ENCODE peak calls at places on chromosomes 1 and 21, in eight cellular contexts. C is PC-9; S is fibroblast of the aortic adventitia; T is omental fat pad; O is epithelial cell of esophagus; F is uterus; X is heart right ventricle; Q is CD8-positive, alpha-beta T cell. R is an unnamed sample.

GRCh38 chr1:236809133-236809532 is 14.0 kb downstream of the MTR start:
- DNase-seq in C (no peak), S (no peak), T (no peak), O (peak), F (no peak), X (no peak), Q (no peak), R (no peak)

GRCh38 chr1:171811671-171812070 is 29.6 kb upstream of the DNM3 start:
- DNase-seq in C (no peak), S (no peak), T (no peak), O (no peak), F (no peak), X (no peak), Q (no peak), R (no peak)

GRCh38 chr1:20141001-20141400 is 1.9 kb downstream of the PLA2G2F start:
- DNase-seq in C (no peak), S (no peak), T (no peak), O (no peak), F (no peak), X (no peak), Q (no peak), R (no peak)

GRCh38 chr1:220810963-220811362 is 24.2 kb downstream of the MTARC1 start:
- DNase-seq in C (no peak), S (no peak), T (no peak), O (no peak), F (no peak), X (no peak), Q (no peak), R (no peak)

GRCh38 chr1:207565546-207566468 is 69.8 kb downstream of the CR1 start:
- DNase-seq in C (peak), S (peak), T (no peak), O (peak), F (no peak), X (no peak), Q (no peak), R (no peak)

GRCh38 chr1:70717656-70718055 is 306.6 kb downstream of the CTH start:
- DNase-seq in C (no peak), S (peak), T (no peak), O (no peak), F (no peak), X (no peak), Q (no peak), R (no peak)

GRCh38 chr21:18368193-18368592 is 35.4 kb downstream of the TMPRSS15 start:
- DNase-seq in C (no peak), S (no peak), T (no peak), O (no peak), F (no peak), X (no peak), Q (no peak), R (no peak)

GRCh38 chr1:41397020-41397419 is 35.8 kb downstream of the FOXO6 start:
- DNase-seq in C (no peak), S (no peak), T (no peak), O (no peak), F (no peak), X (no peak), Q (no peak), R (no peak)

GRCh38 chr1:67787746-67788145 is 45.5 kb downstream of the GNG12 start:
- DNase-seq in C (no peak), S (peak), T (no peak), O (no peak), F (no peak), X (no peak), Q (no peak), R (no peak)

GRCh38 chr1:94866178-94866822 is 46.1 kb downstream of the SLC44A3 start:
- DNase-seq in C (no peak), S (peak), T (no peak), O (no peak), F (no peak), X (no peak), Q (no peak), R (no peak)

GRCh38 chr1:56516539-56517252 is 62.7 kb downstream of the PLPP3 start:
- DNase-seq in C (peak), S (peak), T (no peak), O (peak), F (no peak), X (no peak), Q (no peak), R (no peak)

GRCh38 chr1:155071701-155072100 is 6.9 kb upstream of the EFNA3 start:
- DNase-seq in C (no peak), S (no peak), T (no peak), O (no peak), F (no peak), X (no peak), Q (no peak), R (no peak)

GRCh38 chr1:65509912-65510680 is 89.6 kb downstream of the LEPR start:
- DNase-seq in C (no peak), S (peak), T (no peak), O (no peak), F (no peak), X (no peak), Q (no peak), R (no peak)

GRCh38 chr1:98964198-98964597 is 40.5 kb downstream of the PLPPR5 start:
- DNase-seq in C (no peak), S (no peak), T (no peak), O (no peak), F (no peak), X (no peak), Q (no peak), R (no peak)

GRCh38 chr21:34345892-34346291 is 17.9 kb upstream of the KCNE2 start:
- DNase-seq in C (no peak), S (no peak), T (no peak), O (no peak), F (no peak), X (no peak), Q (no peak), R (no peak)

DNA sequence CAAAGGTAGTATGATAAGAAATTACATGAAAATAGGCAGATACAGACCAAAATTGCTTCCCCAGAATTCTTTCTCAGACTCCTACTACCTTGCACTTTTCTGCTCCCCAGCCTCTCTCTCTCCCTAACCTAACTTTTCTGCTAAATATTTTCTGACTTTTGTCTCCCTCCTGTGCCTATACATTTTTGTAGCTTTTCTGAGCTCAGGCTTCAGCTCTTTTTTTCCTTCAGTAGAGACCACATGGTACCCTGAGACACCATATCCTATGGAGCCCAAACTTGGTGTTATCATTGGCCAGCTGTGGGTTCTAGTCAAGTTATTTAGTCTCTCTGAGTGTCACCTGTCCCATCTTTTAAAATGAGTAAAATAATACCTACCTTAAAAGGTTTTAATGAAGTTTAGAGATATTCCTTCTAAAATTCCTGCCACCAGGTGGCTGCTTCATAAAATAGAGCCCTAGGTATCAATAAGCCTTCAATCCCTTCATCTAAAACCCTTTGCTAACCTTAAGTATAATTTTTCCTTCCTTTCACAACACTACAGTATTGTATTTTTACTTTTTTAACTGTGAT is 237.7 kb upstream of the DUSP10 start:
- DNase-seq in C (no peak), S (no peak), T (no peak), O (peak), F (no peak), X (no peak), Q (no peak), R (no peak)
- TF ChIP-seq CTCF in C (peak), S (peak), T (no peak), O (peak), F (no peak), X (no peak), Q (no peak), R (no peak)

DNA sequence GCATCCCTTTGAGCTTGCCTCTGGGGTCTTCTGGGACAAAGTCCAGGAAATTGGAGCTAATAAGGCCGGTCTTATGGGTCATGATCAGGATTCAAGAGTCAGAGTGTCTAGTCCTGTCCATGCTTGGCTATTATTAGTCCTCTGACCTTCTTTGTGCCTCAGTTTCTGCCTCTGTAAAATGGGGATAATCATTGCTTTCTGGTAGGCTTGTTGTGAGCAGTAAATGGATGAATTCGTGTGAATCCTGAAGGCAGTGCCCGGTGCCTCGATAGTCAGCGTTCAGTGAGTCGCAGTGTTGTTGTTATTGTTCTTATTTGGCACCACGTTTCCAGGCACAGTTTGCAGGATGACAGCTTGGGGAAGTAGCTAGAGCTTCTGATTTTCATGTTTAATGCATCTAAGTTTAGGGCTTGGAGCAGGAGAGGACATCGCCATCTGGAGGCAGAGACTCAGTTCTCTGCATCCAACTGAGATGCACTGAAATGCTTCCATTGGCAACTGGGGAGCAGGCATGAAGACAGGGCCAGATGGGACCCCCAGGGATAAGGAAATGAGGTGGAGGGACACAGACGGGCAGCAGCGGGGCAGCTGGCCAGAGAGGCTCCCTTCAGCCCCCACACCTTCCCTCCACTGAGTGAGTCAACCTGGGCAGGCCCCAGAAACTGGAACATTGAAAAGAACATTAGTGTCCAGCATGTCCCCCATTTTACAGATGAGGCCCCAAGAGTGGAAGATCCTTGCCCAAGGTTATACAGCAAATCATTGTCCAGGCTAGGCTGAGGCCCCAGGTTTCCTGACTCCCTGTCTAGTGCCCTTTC is 160.3 kb downstream of the PTPRU start:
- DNase-seq in C (no peak), S (peak), T (no peak), O (peak), F (no peak), X (no peak), Q (no peak), R (no peak)
- TF ChIP-seq CTCF in C (no peak), S (peak), T (no peak), O (peak), F (no peak), X (no peak), Q (no peak), R (no peak)

DNA sequence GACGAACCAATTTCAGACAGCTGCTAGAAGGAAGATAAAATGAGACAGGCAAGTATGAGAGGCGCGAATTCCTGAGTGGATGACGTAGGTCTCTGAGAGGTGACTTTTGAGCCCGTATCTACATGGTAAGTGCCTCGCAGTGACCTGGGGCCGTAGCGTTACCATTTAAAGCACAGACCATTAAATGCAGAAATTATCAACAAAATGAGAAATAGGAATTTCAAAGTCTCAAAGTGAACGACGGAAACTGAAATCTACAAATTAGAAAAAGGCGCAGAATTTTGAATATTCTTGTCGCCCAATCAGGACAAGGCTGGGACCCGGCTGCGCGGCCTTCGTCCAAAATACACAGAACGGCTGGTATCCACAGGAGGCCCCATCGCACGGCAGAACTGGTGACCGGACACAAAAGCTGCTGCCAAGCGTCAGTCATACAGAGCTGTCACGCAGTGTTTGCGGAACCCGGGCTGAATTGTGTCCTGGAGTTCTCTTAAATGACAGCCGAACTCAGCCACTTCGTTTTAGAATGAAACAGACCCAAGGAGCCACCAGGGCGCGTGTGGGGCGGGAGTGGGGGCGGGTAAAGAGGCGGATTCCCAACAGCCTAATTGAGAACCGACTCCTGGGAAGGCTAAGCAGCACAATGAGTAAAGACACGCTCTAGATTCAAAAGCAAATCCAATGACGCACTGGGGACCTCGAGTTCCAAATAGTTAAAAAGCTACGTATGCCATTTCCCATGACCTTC is 13.8 kb upstream of the BOLA1 start:
- DNase-seq in C (peak), S (peak), T (peak), O (peak), F (peak), X (peak), Q (peak), R (peak)
- TF ChIP-seq CTCF in C (peak), S (no peak), T (no peak), O (peak), F (no peak), X (no peak), Q (no peak), R (no peak)

GRCh38 chr1:175319912-175320230 is 127.3 kb upstream of the KIAA0040 start:
- DNase-seq in C (no peak), S (no peak), T (no peak), O (no peak), F (no peak), X (no peak), Q (no peak), R (no peak)
- TF ChIP-seq CTCF in C (peak), S (no peak), T (no peak), O (no peak), F (no peak), X (no peak), Q (peak), R (peak)

GRCh38 chr1:6028042-6028895 is 17.4 kb upstream of the KCNAB2 start:
- DNase-seq in C (no peak), S (no peak), T (no peak), O (peak), F (no peak), X (no peak), Q (peak), R (peak)
- TF ChIP-seq CTCF in C (no peak), S (no peak), T (no peak), O (peak), F (no peak), X (no peak), Q (no peak), R (peak)

GRCh38 chr1:62989497-62989896 is 205.6 kb downstream of the ATG4C start:
- DNase-seq in C (no peak), S (no peak), T (no peak), O (no peak), F (no peak), X (no peak), Q (no peak), R (no peak)
- TF ChIP-seq CTCF in C (no peak), S (no peak), T (no peak), O (no peak), F (no peak), X (no peak), Q (no peak), R (no peak)

DNA sequence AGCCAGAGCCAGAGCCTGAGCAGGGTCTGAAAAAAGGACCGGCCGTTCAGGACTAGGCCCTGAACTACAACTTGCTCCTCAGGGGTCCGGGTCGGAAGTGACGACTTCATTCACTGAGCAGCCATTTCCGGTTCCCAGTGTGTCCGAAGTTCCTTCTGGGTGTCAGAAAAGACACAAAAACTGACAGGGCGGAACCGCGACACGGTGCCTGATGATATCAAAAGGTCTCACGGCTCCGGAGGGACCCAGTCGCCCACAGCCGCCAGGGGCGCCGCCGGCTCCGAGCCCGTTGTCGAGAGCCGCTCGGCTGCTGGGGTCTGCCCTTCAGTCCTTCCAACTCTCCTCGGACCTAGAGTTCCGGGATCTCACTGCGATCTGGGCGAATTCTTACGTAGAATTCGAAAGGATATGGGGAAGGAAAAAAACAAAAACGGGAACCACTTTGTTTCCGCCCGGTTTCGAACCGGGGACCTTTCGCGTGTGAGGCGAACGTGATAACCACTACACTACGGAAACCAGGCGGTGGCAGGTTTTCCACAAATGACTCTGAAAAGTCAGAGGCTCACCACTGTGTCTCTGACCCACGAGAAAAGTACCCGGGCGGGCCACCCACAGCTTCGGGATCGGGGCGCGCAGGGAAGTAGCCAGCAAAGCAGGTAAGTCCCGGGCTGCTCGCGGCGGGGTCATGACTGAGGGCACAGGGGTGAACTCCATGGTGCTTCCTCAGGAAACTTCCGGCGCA is 31.8 kb upstream of the CFAP126 start:
- DNase-seq in C (peak), S (peak), T (peak), O (peak), F (peak), X (peak), Q (peak), R (peak)
- TF ChIP-seq CTCF in C (peak), S (peak), T (no peak), O (peak), F (peak), X (peak), Q (peak), R (peak)

DNA sequence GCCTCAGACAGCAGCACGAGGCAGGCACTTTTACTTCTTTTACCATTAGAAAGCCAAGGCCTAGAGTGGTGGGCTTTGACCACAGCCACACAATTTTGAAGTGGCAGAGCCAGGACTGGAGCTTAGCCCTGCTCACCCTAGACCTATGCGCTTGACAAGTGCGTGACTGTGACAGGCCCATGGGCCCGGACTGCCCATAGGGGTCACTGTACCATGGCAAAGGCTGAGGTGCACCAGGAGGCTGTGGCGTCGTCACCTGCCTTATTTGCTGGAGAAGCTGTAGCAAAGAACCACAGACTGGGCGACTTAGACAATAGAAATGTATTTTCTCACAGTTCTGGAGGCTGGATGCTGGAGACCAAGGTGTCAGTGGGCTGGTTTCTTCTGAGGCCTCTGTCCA is 2.6 kb upstream of the TMEM82 start:
- DNase-seq in C (no peak), S (no peak), T (no peak), O (no peak), F (no peak), X (no peak), Q (no peak), R (no peak)
- TF ChIP-seq CTCF in C (peak), S (no peak), T (no peak), O (no peak), F (no peak), X (no peak), Q (no peak), R (no peak)

DNA sequence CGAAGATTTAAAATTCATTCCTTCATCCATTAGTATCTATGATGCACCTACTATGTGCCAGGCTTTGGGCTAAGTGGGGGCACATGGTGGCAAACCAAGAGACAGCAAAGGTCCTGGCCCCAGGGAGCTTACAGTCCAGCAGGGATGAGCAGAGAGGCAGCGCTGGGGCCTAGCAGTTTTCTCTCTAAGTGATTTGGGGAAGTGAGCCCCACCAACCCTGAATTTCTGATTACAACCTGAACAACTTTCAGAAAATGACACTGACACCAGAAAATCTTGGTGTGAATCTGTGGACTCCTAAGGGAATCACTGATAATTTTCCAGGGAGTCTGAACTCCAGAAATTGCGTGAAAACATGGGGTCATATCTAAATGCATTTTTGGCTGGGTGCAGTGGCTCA is 111.5 kb downstream of the CAPN8 start:
- DNase-seq in C (no peak), S (no peak), T (no peak), O (no peak), F (no peak), X (no peak), Q (no peak), R (no peak)
- TF ChIP-seq CTCF in C (no peak), S (no peak), T (no peak), O (no peak), F (no peak), X (no peak), Q (no peak), R (no peak)

R was measured in natural killer cell.